ENCODE peak calls at places on chromosomes 7 and 10, in five cellular contexts. E, A, X, F and H are unnamed samples.
A peak's percentile ranks its signal among the peaks of the same experiment; 100 is the strongest.

GRCh38 chr10:8288600-8288999 is 234.1 kb downstream of the GATA3 start:
- DNase-seq in E (no peak), A (no peak), X (no peak), F (no peak), H (no peak)

GRCh38 chr10:43931308-43931930 is 282.7 kb upstream of the ZNF32 start:
- DNase-seq in X (no peak), A (no peak), E (no peak), F (no peak), H (peak; percentile 32)

GRCh38 chr7:18144171-18144570 is 116.5 kb upstream of the PRPS1L1 start:
- DNase-seq in X (no peak), E (no peak), F (no peak), A (no peak), H (no peak)

GRCh38 chr7:1220000-1220726 is 12.5 kb upstream of the UNCX start:
- DNase-seq in A (no peak), X (no peak), F (no peak), E (no peak), H (no peak)

GRCh38 chr10:86254526-86255174 is 111.9 kb downstream of the GRID1 start:
- DNase-seq in A (no peak), E (no peak), F (no peak), X (no peak), H (peak; percentile 93)

GRCh38 chr7:2811476-2812118 is 32.5 kb downstream of the GNA12 start:
- DNase-seq in F (no peak), E (no peak), A (no peak), X (peak; percentile 52), H (no peak)

GRCh38 chr7:134630890-134631289 is 15.8 kb upstream of the BPGM start:
- DNase-seq in E (no peak), X (no peak), A (peak; percentile 86), F (no peak), H (no peak)

GRCh38 chr7:124152859-124153692 is 120.2 kb upstream of the TMEM229A start:
- DNase-seq in F (peak; percentile 2), E (no peak), A (peak; percentile 87), X (no peak), H (no peak)

GRCh38 chr7:6443372-6443941 is 4.3 kb downstream of the DAGLB start:
- DNase-seq in X (no peak), A (peak; percentile 46), E (no peak), F (peak; percentile 71), H (peak; percentile 88)

GRCh38 chr10:98272245-98272644 is 4.3 kb upstream of the LOXL4 start:
- DNase-seq in E (no peak), F (no peak), X (peak; percentile 6), A (no peak), H (no peak)

GRCh38 chr10:68023292-68023691 is 51.8 kb downstream of the HERC4 start:
- DNase-seq in A (no peak), E (no peak), X (no peak), F (no peak), H (no peak)

GRCh38 chr7:50363327-50364060 is 59.0 kb downstream of the IKZF1 start:
- DNase-seq in A (no peak), X (no peak), F (no peak), E (no peak), H (no peak)

DNA sequence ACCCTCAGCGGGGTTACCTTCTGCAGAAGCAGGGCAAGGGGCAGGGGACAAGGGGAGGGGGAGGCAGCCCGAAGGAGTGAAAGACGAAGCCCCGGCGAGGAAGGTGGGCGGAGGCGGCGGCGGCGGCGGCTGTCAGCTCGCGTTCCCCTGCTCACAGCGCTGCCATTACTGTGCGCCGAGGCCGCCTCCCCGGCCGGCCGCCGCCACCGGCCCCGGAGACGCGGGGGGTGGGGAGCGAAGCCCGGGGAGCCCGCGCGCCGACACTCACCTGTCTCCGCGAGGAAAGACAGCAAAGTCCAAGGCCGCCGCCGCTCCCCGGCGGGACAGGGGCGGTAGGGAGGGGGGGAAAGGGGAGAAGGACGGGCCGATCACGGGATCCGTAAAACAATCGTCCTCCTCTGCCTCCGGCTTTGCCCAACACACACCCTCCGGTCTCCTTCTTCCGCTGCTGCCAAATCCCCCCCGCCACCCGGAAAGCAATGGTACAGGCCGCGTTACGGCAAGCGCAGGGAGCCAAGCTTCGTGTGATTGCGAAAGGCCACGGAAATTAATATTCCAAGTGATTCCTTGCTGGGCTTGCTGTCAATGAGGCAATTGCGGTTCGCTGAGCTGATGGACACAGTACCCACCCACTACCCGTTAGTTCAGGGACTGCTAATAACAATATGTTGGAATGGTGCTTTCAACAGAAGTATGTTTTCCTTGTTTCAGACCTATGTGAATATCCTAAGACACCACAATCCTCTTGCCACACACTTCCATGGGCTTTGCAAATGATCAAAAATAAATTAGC is at the start of gene CUL2:
- DNase-seq in E (peak; percentile 94), F (peak; percentile 94), X (peak; percentile 93), A (peak; percentile 95), H (peak; percentile 72)
- TF ChIP-seq POLR2A in E (no peak), F (peak; percentile 42), X (no peak), A (peak; percentile 50), H (peak; percentile 22)

GRCh38 chr10:93894516-93895378 is 969 bp downstream of the SLC35G1 start:
- DNase-seq in F (no peak), X (no peak), E (no peak), A (peak; percentile 16), H (no peak)

GRCh38 chr10:93899109-93899508 is 5.3 kb downstream of the SLC35G1 start:
- DNase-seq in E (no peak), X (no peak), F (no peak), A (no peak), H (no peak)

GRCh38 chr10:93897070-93897797 is 3.5 kb downstream of the SLC35G1 start:
- DNase-seq in F (no peak), A (no peak), X (no peak), E (no peak), H (no peak)

DNA sequence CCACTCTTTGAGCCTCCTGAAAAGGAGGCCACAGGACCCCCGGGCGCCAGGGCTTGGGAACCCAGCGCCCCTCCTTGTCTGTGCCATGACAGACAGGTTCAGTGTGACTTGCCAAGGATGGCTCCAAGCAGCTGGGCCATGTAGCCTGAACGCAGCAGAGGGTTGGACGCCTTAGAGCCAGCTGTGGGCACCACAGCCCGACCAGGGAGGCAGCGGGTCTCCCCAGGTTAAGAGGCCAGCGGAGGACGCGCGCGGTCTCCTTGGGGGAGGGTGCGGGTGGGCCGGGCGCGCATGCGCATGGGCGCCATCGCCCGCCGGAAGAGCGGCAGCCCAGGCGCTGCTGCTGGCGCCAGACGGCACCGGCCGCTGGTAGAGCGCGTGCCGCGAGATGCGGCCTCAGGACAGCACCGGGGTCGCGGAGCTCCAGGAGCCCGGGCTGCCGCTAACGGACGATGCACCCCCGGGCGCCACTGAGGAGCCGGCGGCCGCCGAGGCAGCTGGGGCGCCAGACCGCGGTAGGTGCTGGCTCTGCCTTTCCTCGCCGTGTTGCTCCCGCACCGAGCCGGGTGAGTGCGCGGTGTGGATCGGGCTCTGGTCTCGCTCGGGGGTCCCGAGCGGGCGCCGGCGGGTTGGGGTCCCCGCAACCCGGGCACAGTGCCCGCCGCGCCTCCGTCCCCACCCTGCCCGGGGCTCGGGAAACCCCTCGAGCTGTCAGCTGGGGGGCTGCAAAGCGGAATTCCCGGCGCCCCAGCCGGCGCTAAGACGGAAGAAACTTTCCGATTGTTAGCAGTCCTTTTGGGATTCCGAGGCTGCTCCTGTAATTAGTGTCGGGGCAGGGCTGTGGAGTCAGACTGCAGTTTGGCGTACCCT is at the start of gene SLC35G1:
- DNase-seq in F (peak; percentile 61), E (peak; percentile 69), X (peak; percentile 41), A (peak; percentile 81), H (peak; percentile 91)
- TF ChIP-seq POLR2A in F (peak; percentile 70), E (no peak), X (peak; percentile 77), A (peak; percentile 97), H (peak; percentile 98)

GRCh38 chr7:5423844-5424688 is 432 bp upstream of the TNRC18 start:
- DNase-seq in A (peak; percentile 98), F (peak; percentile 98), X (peak; percentile 98), E (peak; percentile 94), H (peak; percentile 96)

GRCh38 chr7:5426226-5426475 is 2.5 kb upstream of the TNRC18 start:
- DNase-seq in E (no peak), X (peak; percentile 68), A (peak; percentile 59), F (no peak), H (no peak)

GRCh38 chr7:5423272-5423843 is at the start of gene TNRC18:
- DNase-seq in E (no peak), X (peak; percentile 58), F (peak; percentile 54), A (no peak), H (no peak)

GRCh38 chr7:5424689-5425506 is 1.3 kb upstream of the TNRC18 start:
- DNase-seq in E (peak; percentile 71), F (peak; percentile 54), A (peak; percentile 61), X (peak; percentile 67), H (no peak)

DNA sequence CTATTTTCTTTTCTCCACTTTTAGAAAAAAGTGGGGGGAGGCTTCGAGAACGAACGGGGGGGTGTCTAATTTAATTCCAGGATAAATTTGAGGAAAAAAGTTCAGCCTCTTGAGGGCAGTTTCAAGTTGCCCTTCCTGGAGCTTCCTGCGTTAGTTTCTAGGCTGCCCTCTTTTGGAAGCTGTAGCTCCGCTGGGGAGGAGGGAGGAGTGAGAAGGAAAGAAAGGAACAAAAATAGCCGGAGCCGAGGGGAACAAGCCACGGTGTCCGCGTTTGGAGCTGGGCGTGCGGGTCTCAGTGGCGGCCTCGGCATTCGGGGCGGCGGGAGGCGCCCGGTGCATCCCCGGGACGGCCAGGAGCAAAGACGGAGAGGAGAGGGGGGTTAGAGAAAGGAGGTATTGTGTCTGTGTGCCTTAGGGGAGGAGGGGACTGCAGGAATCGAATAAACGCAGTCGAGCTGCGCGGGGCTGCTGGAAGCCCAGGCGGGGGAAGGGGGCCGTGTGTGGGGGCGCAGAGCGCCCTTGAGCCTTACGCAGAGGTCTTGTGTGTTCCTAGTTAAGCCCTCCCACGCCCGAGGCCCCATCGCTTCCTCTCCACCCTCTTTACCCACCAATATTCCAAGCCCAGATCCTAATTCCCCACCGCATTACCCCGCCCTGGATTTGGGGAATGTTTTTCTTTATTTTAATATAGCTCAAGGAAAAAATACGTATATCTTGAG is 2.0 kb upstream of the TNRC18 start:
- DNase-seq in E (peak; percentile 78), X (peak; percentile 81), F (peak; percentile 74), A (peak; percentile 89), H (peak; percentile 89)
- TF ChIP-seq POLR2A in E (peak; percentile 29), X (peak; percentile 66), F (peak; percentile 80), A (peak; percentile 87), H (peak; percentile 60)

DNA sequence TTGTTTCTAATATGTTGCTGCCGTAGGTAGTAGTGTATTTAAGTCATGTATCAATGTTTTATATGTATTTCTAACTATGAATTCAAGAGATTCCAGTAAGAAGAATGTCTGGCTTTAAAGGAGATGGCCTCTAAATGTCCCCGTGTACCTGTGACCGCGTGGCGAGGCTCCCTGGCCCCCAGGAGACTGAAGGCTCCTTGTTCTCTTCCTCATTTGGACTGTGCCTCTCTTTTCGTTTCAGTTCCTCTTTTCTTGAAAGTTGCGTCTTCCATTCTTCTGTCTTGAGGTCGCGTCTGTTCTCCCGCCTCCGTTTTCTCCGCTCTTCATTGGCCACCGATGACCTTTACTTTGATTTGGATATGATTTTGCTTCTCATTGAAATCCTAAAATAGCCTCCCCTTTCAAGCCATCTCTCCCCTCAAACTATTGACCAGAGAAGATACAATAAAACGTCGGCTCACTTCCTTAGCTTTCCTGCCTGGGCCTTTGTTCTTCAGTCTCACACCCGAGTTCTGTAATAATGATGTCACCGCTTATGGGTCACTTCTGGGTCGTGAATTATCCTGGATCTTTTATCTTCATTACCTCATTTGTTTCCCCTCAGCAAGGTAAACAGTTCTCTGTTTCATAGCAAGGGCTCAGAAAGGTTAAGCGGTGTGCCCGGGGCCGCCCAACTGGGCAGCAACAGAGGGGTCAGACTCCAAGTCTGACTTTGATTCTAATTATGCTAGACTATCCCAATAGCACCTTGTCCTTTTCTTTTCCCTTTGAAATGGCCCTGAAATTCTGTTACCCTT is 28.7 kb downstream of the WIPI2 start:
- DNase-seq in X (no peak), A (peak; percentile 59), E (no peak), F (peak; percentile 19), H (no peak)
- TF ChIP-seq POLR2A in X (no peak), A (no peak), E (no peak), F (no peak), H (no peak)